ENCODE peak calls at places on chromosomes 16 and 17, in ten cellular contexts. F is Peyer's patch; U is neural progenitor cell; G is endothelial cell; K is choroid plexus epithelial cell; S is astrocyte of the cerebellum; T is WTC11; C is CD4-positive, alpha-beta T cell; B is dorsolateral prefrontal cortex; E is body of pancreas. V is an unnamed sample.

GRCh38 chr17:47807421-47807820 is 14.2 kb downstream of the OSBPL7 start:
- DNase-seq in S (no peak), B (no peak), G (no peak), K (no peak), U (no peak), E (no peak), C (no peak), F (no peak), T (no peak), V (no peak)

GRCh38 chr16:79612207-79612606 is 11.7 kb upstream of the MAF start:
- DNase-seq in U (no peak), E (no peak), S (no peak), F (no peak), G (no peak), K (peak), C (no peak), T (no peak), B (no peak), V (no peak)

GRCh38 chr16:81401035-81401950 is 43.3 kb upstream of the CMIP start:
- DNase-seq in B (no peak), E (peak), K (peak), F (no peak), U (no peak), G (no peak), C (no peak), S (no peak), T (no peak), V (no peak)

GRCh38 chr17:16419929-16420271 is 4.5 kb downstream of the TRPV2 start:
- DNase-seq in F (no peak), U (no peak), E (no peak), T (no peak), S (peak), G (no peak), B (no peak), K (peak), C (peak), V (peak)

GRCh38 chr16:71230122-71230845 is at the start of gene HYDIN:
- DNase-seq in B (peak), T (peak), G (peak), K (peak), S (peak), F (peak), E (peak), C (peak), U (peak), V (peak)

GRCh38 chr17:68740555-68741447 is 139.6 kb upstream of the FAM20A start:
- DNase-seq in G (no peak), B (no peak), E (no peak), C (no peak), T (no peak), S (no peak), F (no peak), U (no peak), K (no peak), V (no peak)

GRCh38 chr16:87201052-87201451 is 116.1 kb downstream of the C16orf95 start:
- DNase-seq in T (no peak), G (no peak), S (peak), B (no peak), E (peak), F (no peak), U (no peak), C (no peak), K (peak), V (no peak)

GRCh38 chr17:39804839-39805238 is 59.3 kb downstream of the IKZF3 start:
- DNase-seq in G (no peak), T (no peak), S (no peak), C (no peak), U (no peak), B (no peak), F (no peak), K (no peak), E (no peak), V (no peak)

GRCh38 chr16:71428883-71429282 is 13.0 kb downstream of the TLE7 start:
- DNase-seq in S (no peak), B (no peak), C (no peak), K (no peak), F (no peak), G (no peak), E (no peak), U (no peak), T (no peak), V (no peak)

GRCh38 chr17:49502258-49502657 is 7.2 kb downstream of the NGFR start:
- DNase-seq in C (no peak), K (no peak), B (no peak), F (no peak), U (no peak), E (no peak), G (no peak), T (no peak), S (no peak), V (no peak)

GRCh38 chr17:55177159-55177913 is 87.4 kb upstream of the HLF start:
- DNase-seq in S (no peak), B (no peak), G (no peak), C (no peak), E (peak), K (peak), T (peak), F (no peak), U (peak), V (no peak)
- TF ChIP-seq CTCF in S (no peak), B (no peak), G (no peak), C (no peak), E (peak), K (peak), T (no peak), F (no peak), U (peak), V (peak)

GRCh38 chr17:19713462-19713861 is 2.9 kb downstream of the SLC47A2 start:
- DNase-seq in U (no peak), T (peak), S (no peak), F (no peak), B (no peak), C (no peak), G (no peak), E (no peak), K (no peak), V (no peak)
- TF ChIP-seq CTCF in U (peak), T (peak), S (peak), F (no peak), B (no peak), C (no peak), G (peak), E (no peak), K (peak), V (no peak)

DNA sequence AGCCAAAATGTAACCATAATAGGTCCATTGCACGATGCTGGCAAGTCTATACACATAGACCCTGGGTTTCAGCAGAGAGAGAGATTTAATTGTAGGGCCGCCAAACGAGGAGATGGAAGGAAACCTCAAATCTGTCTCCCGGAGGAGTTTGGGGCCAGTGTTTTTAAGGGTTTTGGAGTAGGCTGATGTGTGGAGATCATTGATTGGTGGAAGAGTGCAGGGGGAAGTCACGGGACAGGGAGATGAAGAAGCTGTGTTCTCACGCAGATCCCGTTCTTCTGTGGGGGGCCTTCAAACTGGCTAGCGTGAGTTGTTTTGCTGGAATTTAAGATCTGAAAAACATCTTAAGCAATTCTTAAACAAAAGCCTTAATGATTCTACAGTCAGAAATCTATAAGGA is 84.8 kb downstream of the KATNIP start:
- DNase-seq in B (no peak), T (no peak), C (no peak), U (no peak), F (no peak), S (no peak), E (no peak), K (no peak), G (no peak), V (no peak)
- TF ChIP-seq CTCF in B (no peak), T (no peak), C (no peak), U (no peak), F (no peak), S (no peak), E (no peak), K (no peak), G (no peak), V (no peak)

DNA sequence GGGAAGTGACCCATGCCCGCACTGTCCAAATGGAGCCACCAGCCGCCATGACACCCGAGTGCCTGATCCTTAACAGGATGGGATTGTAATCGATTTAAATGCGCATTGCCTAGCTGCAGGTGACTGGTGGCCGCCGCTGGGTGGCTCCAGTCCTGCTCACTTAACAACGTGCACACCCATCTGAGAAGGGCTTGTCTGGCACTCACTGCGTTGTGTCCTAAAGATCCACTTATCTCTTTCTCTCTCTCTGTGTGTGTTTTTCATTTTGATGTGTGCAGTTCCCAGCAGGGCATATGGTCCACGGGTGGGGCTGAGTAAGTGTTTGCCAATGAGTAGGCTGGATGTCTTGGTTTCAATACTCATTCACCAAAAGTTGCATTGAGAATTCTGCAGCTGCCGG is 80.6 kb downstream of the IRF8 start:
- DNase-seq in U (no peak), S (no peak), K (no peak), C (no peak), T (no peak), F (peak), B (no peak), G (no peak), E (no peak), V (no peak)
- TF ChIP-seq CTCF in U (peak), S (no peak), K (no peak), C (no peak), T (no peak), F (peak), B (no peak), G (no peak), E (no peak), V (no peak)

DNA sequence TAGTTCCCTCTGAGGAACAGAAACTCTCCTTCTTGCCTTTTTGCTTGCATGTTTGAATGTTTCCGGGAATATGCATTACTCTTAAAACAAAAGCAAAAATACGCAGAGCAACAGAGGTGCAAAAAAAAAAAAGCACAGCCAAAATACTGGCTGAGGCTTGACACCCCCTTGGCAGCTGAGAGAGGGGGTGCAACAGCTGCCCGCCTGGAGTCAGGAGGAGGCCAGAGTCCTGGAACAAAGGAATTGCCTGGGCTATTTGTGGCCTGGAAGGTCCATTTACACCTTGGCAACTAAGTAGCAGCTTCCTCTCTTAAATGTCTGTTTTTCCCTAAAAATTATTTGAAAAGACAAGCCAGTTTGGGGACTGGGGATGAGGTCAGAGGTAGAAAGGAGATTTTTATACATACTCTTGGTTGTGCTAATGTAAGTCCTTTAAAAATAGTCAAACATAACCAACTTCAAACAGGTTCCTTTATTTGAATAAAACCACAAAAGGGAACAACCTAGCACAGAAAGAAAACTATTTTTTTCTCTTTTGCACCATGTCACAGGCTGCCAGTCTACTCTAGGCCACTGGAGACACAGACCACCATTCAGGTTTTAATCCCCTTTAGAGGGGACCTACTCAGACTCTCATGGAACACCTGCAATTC is 19.5 kb downstream of the USP7 start:
- DNase-seq in T (no peak), S (no peak), F (no peak), G (no peak), B (no peak), C (no peak), U (no peak), K (no peak), E (no peak), V (peak)
- TF ChIP-seq CTCF in T (no peak), S (no peak), F (no peak), G (no peak), B (no peak), C (no peak), U (no peak), K (no peak), E (no peak), V (no peak)

GRCh38 chr16:69286941-69287713 is 24.0 kb upstream of the VPS4A start:
- DNase-seq in F (no peak), T (no peak), K (peak), S (peak), B (no peak), G (peak), U (peak), E (peak), C (no peak), V (peak)
- TF ChIP-seq CTCF in F (peak), T (peak), K (peak), S (peak), B (peak), G (peak), U (peak), E (peak), C (peak), V (peak)